ENCODE peak calls at places on chromosomes 11 and 22, in six cellular contexts. R is BJ, M is heart right ventricle, C is right cardiac atrium, X is endothelial cell, A is AG09319. N is an unnamed sample.

GRCh38 chr11:102600666-102601065 is 24.5 kb downstream of the MMP20 start:
- DNase-seq in X (no peak), M (no peak), A (no peak), R (no peak), C (no peak), N (no peak)

GRCh38 chr11:123587044-123587443 is 67.4 kb downstream of the SCN3B start:
- DNase-seq in C (no peak), X (no peak), M (no peak), R (no peak), A (no peak), N (no peak)

GRCh38 chr11:67301313-67301921 is 1.9 kb upstream of the SSH3 start:
- DNase-seq in M (no peak), X (no peak), C (no peak), A (no peak), R (no peak), N (peak)

GRCh38 chr11:42778193-42778592 is 533.6 kb upstream of the API5 start:
- DNase-seq in M (no peak), A (no peak), X (no peak), C (no peak), R (no peak), N (no peak)

GRCh38 chr11:70707821-70708220 is 309.5 kb downstream of the CTTN start:
- DNase-seq in X (no peak), A (no peak), M (no peak), R (no peak), C (no peak), N (no peak)

GRCh38 chr11:27820249-27820648 is 120.0 kb upstream of the BDNF start:
- DNase-seq in C (no peak), R (no peak), A (no peak), M (no peak), X (no peak), N (no peak)

GRCh38 chr11:127339376-127339775 is 338.8 kb upstream of the KIRREL3 start:
- DNase-seq in C (no peak), X (no peak), M (no peak), R (no peak), A (no peak), N (no peak)

GRCh38 chr11:8287297-8288070 is 23.8 kb upstream of the LMO1 start:
- DNase-seq in C (no peak), X (no peak), R (no peak), M (no peak), A (no peak), N (no peak)

GRCh38 chr11:108859510-108859909 is 194.6 kb downstream of the DDX10 start:
- DNase-seq in C (no peak), R (no peak), X (no peak), A (no peak), M (no peak), N (no peak)

GRCh38 chr11:4665424-4665823 is 21.6 kb downstream of the OR51E1 start:
- DNase-seq in A (no peak), R (no peak), M (no peak), X (no peak), C (no peak), N (no peak)

GRCh38 chr22:43000441-43001175 is 14.3 kb downstream of the PACSIN2 start:
- DNase-seq in M (no peak), A (no peak), R (no peak), C (no peak), X (no peak), N (no peak)

GRCh38 chr11:64355078-64355940 is 3.7 kb upstream of the RPS6KA4 start:
- DNase-seq in C (peak), A (peak), X (peak), M (peak), R (no peak), N (peak)

GRCh38 chr22:46367707-46368191 is 32.2 kb downstream of the TRMU start:
- DNase-seq in M (peak), A (no peak), R (no peak), X (peak), C (peak), N (peak)

GRCh38 chr22:42317691-42318547 is 47.5 kb upstream of the TCF20 start:
- DNase-seq in R (no peak), X (no peak), M (no peak), C (no peak), A (no peak), N (peak)

GRCh38 chr11:67496113-67496512 is 9.1 kb downstream of the PITPNM1 start:
- DNase-seq in X (no peak), M (no peak), R (no peak), C (no peak), A (no peak), N (no peak)

GRCh38 chr11:79221417-79222130 is 219.3 kb downstream of the TENM4 start:
- DNase-seq in X (no peak), R (no peak), M (no peak), C (no peak), A (no peak), N (no peak)

GRCh38 chr22:50613291-50613981 is 12.8 kb downstream of the MAPK8IP2 start:
- DNase-seq in X (no peak), C (peak), R (no peak), A (no peak), M (peak), N (no peak)

GRCh38 chr11:59418151-59418550 is 8.1 kb downstream of the OR5A2 start:
- DNase-seq in X (no peak), M (no peak), A (no peak), R (no peak), C (no peak), N (no peak)

GRCh38 chr11:118907051-118907748 is 18.5 kb downstream of the BCL9L start:
- DNase-seq in M (peak), R (no peak), X (peak), A (no peak), C (peak), N (peak)

GRCh38 chr22:48857202-48857805 is 970.4 kb downstream of the BRD1 start:
- DNase-seq in R (no peak), M (no peak), C (no peak), X (no peak), A (no peak), N (no peak)

GRCh38 chr11:130144721-130145327 is 14.8 kb upstream of the ST14 start:
- DNase-seq in A (no peak), X (no peak), M (no peak), R (no peak), C (no peak), N (no peak)

GRCh38 chr11:10476927-10477689 is 22.0 kb downstream of the AMPD3 start:
- DNase-seq in M (no peak), C (no peak), X (no peak), R (no peak), A (no peak), N (no peak)

GRCh38 chr22:19701420-19702145 is 12.7 kb upstream of the SEPTIN5 start:
- DNase-seq in X (no peak), C (no peak), M (no peak), R (no peak), A (no peak), N (no peak)

GRCh38 chr22:22823126-22823804 is 64.4 kb upstream of the IGLL5 start:
- DNase-seq in C (no peak), X (no peak), M (no peak), A (no peak), R (no peak), N (no peak)